ENCODE peak calls at places on chromosomes 2 and 18, in five cellular contexts. T is breast epithelium, K is sigmoid colon, E is lower lobe of right lung, G is hepatocyte. J is an unnamed sample.

GRCh38 chr18:74069178-74070050 is 78.2 kb downstream of the FBXO15 start:
- DNase-seq in T (no peak), K (no peak), E (no peak), G (no peak), J (no peak)

GRCh38 chr18:8844721-8845148 is 139.4 kb downstream of the MTCL1 start:
- DNase-seq in T (no peak), K (no peak), E (no peak), G (no peak), J (peak; percentile 53)

GRCh38 chr2:215060851-215061541 is 77.4 kb downstream of the ABCA12 start:
- DNase-seq in T (no peak), K (no peak), E (no peak), G (no peak), J (no peak)

GRCh38 chr18:8050616-8051314 is 483.6 kb downstream of the PTPRM start:
- DNase-seq in T (no peak), K (no peak), E (no peak), G (no peak), J (no peak)

GRCh38 chr2:157257312-157258252 is at the start of gene GALNT5:
- DNase-seq in T (no peak), K (no peak), E (no peak), G (peak; percentile 51), J (peak; percentile 11)

GRCh38 chr18:2846638-2847340 is at the start of gene EMILIN2:
- DNase-seq in T (peak; percentile 32), K (peak; percentile 90), E (peak; percentile 92), G (peak; percentile 62), J (peak; percentile 61)

GRCh38 chr2:234686088-234686890 is 189.4 kb upstream of the ARL4C start:
- DNase-seq in T (peak; percentile 51), K (no peak), E (no peak), G (peak; percentile 58), J (no peak)

GRCh38 chr18:11654736-11655604 is 34.1 kb upstream of the GNAL start:
- DNase-seq in T (peak; percentile 27), K (no peak), E (peak; percentile 70), G (peak; percentile 75), J (no peak)

GRCh38 chr2:158202151-158202778 is 100.6 kb downstream of the UPP2 start:
- DNase-seq in T (no peak), K (no peak), E (no peak), G (peak; percentile 21), J (no peak)

GRCh38 chr2:240584486-240585031 is 2.0 kb upstream of the CAPN10 start:
- DNase-seq in T (no peak), K (no peak), E (peak; percentile 20), G (no peak), J (no peak)

GRCh38 chr18:9617006-9617542 is 2.7 kb upstream of the PPP4R1 start:
- DNase-seq in T (no peak), K (no peak), E (no peak), G (no peak), J (no peak)

GRCh38 chr18:24656571-24656971 is 196.1 kb downstream of the HRH4 start:
- DNase-seq in T (no peak), K (no peak), E (no peak), G (no peak), J (no peak)

GRCh38 chr18:79740741-79741700 is 56.7 kb upstream of the KCNG2 start:
- DNase-seq in T (no peak), K (peak; percentile 53), E (no peak), G (no peak), J (no peak)

GRCh38 chr2:224242543-224242942 is 159.4 kb downstream of the FAM124B start:
- DNase-seq in T (no peak), K (no peak), E (no peak), G (peak; percentile 17), J (no peak)

GRCh38 chr18:35045121-35045520 is 3.9 kb downstream of the MAPRE2 start:
- DNase-seq in T (no peak), K (no peak), E (no peak), G (peak; percentile 30), J (no peak)

GRCh38 chr2:11582526-11583202 is 48.8 kb downstream of the GREB1 start:
- DNase-seq in T (peak; percentile 57), K (peak; percentile 77), E (no peak), G (peak; percentile 71), J (peak; percentile 53)

GRCh38 chr2:152409691-152410597 is 75.0 kb downstream of the FMNL2 start:
- DNase-seq in T (no peak), K (no peak), E (no peak), G (no peak), J (peak; percentile 65)

GRCh38 chr2:96527990-96528679 is 8.4 kb upstream of the ARID5A start:
- DNase-seq in T (no peak), K (peak; percentile 84), E (peak; percentile 75), G (no peak), J (peak; percentile 46)

GRCh38 chr2:120600786-120601185 is 134.9 kb upstream of the GLI2 start:
- DNase-seq in T (no peak), K (no peak), E (peak; percentile 10), G (no peak), J (no peak)

GRCh38 chr18:11872479-11873136 is 21.4 kb downstream of the CHMP1B start:
- DNase-seq in T (no peak), K (no peak), E (no peak), G (peak; percentile 56), J (peak; percentile 52)

GRCh38 chr18:23236876-23237468 is 101.7 kb downstream of the CABLES1 start:
- DNase-seq in T (no peak), K (no peak), E (no peak), G (no peak), J (no peak)

GRCh38 chr2:230893338-230893737 is 28.6 kb downstream of the ITM2C start:
- DNase-seq in T (no peak), K (peak; percentile 25), E (no peak), G (no peak), J (no peak)
- H3K27ac ChIP-seq in T (no peak overlapping the region), K (no peak overlapping the region), E (no peak overlapping the region), G (no peak overlapping the region), J (no peak overlapping the region)

GRCh38 chr2:171515672-171516298 is 6.5 kb upstream of the CYBRD1 start:
- DNase-seq in T (no peak), K (no peak), E (no peak), G (no peak), J (peak; percentile 84)

GRCh38 chr2:171516793-171517192 is 5.5 kb upstream of the CYBRD1 start:
- DNase-seq in T (no peak), K (no peak), E (no peak), G (no peak), J (no peak)

GRCh38 chr2:171513719-171514160 is 8.5 kb upstream of the CYBRD1 start:
- DNase-seq in T (no peak), K (no peak), E (no peak), G (no peak), J (no peak)

GRCh38 chr2:171512683-171513082 is 9.6 kb upstream of the CYBRD1 start:
- DNase-seq in T (no peak), K (no peak), E (no peak), G (no peak), J (no peak)

GRCh38 chr2:171514908-171515582 is 7.2 kb upstream of the CYBRD1 start:
- DNase-seq in T (no peak), K (no peak), E (no peak), G (no peak), J (no peak)
- H3K27ac ChIP-seq in T (no peak overlapping the region), K (no peak overlapping the region), E (no peak overlapping the region), G (no peak overlapping the region), J (no peak overlapping the region)

GRCh38 chr2:68727698-68728375 is 6.8 kb upstream of the ARHGAP25 start:
- DNase-seq in T (no peak), K (no peak), E (no peak), G (no peak), J (no peak)
- H3K27ac ChIP-seq in T (no peak overlapping the region), K (no peak overlapping the region), E (no peak overlapping the region), G (no peak overlapping the region), J (no peak overlapping the region)

GRCh38 chr2:36452279-36452678 is 96.7 kb downstream of the CRIM1 start:
- DNase-seq in T (no peak), K (no peak), E (no peak), G (no peak), J (no peak)
- H3K27ac ChIP-seq in T (peak overlapping the region; percentile 22), K (peak overlapping the region; percentile 80), E (no peak overlapping the region), G (no peak overlapping the region), J (no peak overlapping the region)

GRCh38 chr2:9545502-9545901 is 10.1 kb downstream of the ADAM17 start:
- DNase-seq in T (no peak), K (no peak), E (no peak), G (no peak), J (no peak)

GRCh38 chr2:9548506-9548905 is 7.1 kb downstream of the ADAM17 start:
- DNase-seq in T (no peak), K (no peak), E (no peak), G (no peak), J (no peak)

GRCh38 chr2:9547272-9547991 is 8.2 kb downstream of the ADAM17 start:
- DNase-seq in T (no peak), K (no peak), E (no peak), G (no peak), J (no peak)

GRCh38 chr2:9552491-9553178 is 3.0 kb downstream of the ADAM17 start:
- DNase-seq in T (no peak), K (no peak), E (no peak), G (no peak), J (no peak)

GRCh38 chr2:9549420-9549819 is 6.2 kb downstream of the ADAM17 start:
- DNase-seq in T (no peak), K (no peak), E (no peak), G (no peak), J (no peak)
- H3K27ac ChIP-seq in T (no peak overlapping the region), K (no peak overlapping the region), E (no peak overlapping the region), G (no peak overlapping the region), J (no peak overlapping the region)

GRCh38 chr2:98912221-98912851 is 23.7 kb downstream of the CRACDL start:
- DNase-seq in T (peak; percentile 41), K (peak; percentile 65), E (no peak), G (peak; percentile 62), J (peak; percentile 66)
- H3K27ac ChIP-seq in T (no peak overlapping the region), K (no peak overlapping the region), E (peak overlapping the region; percentile 41), G (no peak overlapping the region), J (no peak overlapping the region)

DNA sequence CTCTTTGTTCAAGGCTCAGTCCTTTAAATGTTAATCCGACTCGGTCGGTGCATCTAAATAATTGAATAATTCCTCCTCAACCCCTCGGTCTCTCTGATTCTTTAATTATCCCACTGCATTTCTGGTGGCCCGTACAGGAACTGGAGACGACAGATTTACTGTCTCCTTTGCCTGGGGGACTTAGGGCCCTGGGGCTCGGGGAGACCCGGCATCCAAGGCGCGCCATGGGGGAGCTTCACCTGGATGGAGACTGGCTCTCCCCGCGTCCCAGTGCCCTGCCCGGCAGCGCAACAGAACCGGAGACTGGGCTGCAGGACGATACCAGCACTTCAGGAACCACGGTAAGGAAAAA is 47.7 kb upstream of the SELENOI start:
- DNase-seq in T (no peak), K (no peak), E (no peak), G (no peak), J (no peak)
- H3K27ac ChIP-seq in T (peak overlapping the region; percentile 87), K (peak overlapping the region; percentile 84), E (peak overlapping the region; percentile 89), G (peak overlapping the region; percentile 75), J (peak overlapping the region; percentile 33)